ENCODE peak calls at places on chromosomes 13 and 19, in seven cellular contexts. Q is AG10803, D is tibial nerve, R is lung, S is IMR-90, M is left ventricle myocardium inferior, U is uterus. P is an unnamed sample.

GRCh38 chr13:95300625-95301134 is 571 bp downstream of the ABCC4 start:
- DNase-seq in D (no peak), M (peak), Q (peak), U (peak), R (peak), S (peak), P (peak)

GRCh38 chr13:111537115-111537728 is 216.8 kb downstream of the TEX29 start:
- DNase-seq in D (no peak), M (no peak), Q (no peak), U (no peak), R (no peak), S (no peak), P (no peak)

GRCh38 chr19:32123355-32123940 is 222.0 kb upstream of the ZNF507 start:
- DNase-seq in S (no peak), M (no peak), R (peak), Q (no peak), D (no peak), U (no peak), P (no peak)

GRCh38 chr13:30466358-30466714 is 600 bp upstream of the HMGB1 start:
- DNase-seq in R (no peak), U (no peak), M (no peak), S (peak), Q (peak), D (no peak), P (no peak)

GRCh38 chr13:77225946-77226345 is 100.9 kb downstream of the MYCBP2 start:
- DNase-seq in R (no peak), M (no peak), D (no peak), U (no peak), Q (no peak), S (no peak), P (no peak)

GRCh38 chr13:100694722-100695644 is 20.4 kb upstream of the TMTC4 start:
- DNase-seq in S (peak), Q (peak), R (no peak), D (no peak), U (no peak), M (no peak), P (no peak)

GRCh38 chr13:77207943-77208342 is 119.0 kb downstream of the MYCBP2 start:
- DNase-seq in M (no peak), U (no peak), Q (peak), S (peak), D (no peak), R (no peak), P (no peak)

GRCh38 chr13:77584111-77584510 is 48.6 kb downstream of the SCEL start:
- DNase-seq in D (no peak), M (no peak), R (no peak), Q (no peak), S (no peak), U (no peak), P (no peak)

GRCh38 chr13:28044608-28045007 is 55.8 kb downstream of the FLT3 start:
- DNase-seq in S (peak), U (no peak), Q (peak), D (no peak), M (no peak), R (no peak), P (no peak)

GRCh38 chr19:7864719-7865074 is 9.5 kb downstream of the PRR36 start:
- DNase-seq in D (no peak), Q (no peak), R (no peak), M (no peak), S (no peak), U (no peak), P (no peak)

GRCh38 chr13:113853518-113854237 is 10.2 kb downstream of the GAS6 start:
- DNase-seq in M (peak), Q (no peak), R (no peak), S (peak), U (peak), D (no peak), P (no peak)

GRCh38 chr19:17073869-17074627 is 1.2 kb downstream of the HAUS8 start:
- DNase-seq in R (no peak), M (no peak), U (no peak), Q (no peak), D (no peak), S (peak), P (no peak)

GRCh38 chr13:36030670-36031331 is 100.4 kb downstream of the DCLK1 start:
- DNase-seq in R (no peak), D (no peak), U (peak), Q (peak), S (peak), M (no peak), P (no peak)

GRCh38 chr19:41995959-41996797 is 2.1 kb upstream of the ATP1A3 start:
- DNase-seq in D (no peak), Q (no peak), U (no peak), R (no peak), S (no peak), M (no peak), P (no peak)

GRCh38 chr13:78382481-78382880 is 220.9 kb downstream of the POU4F1 start:
- DNase-seq in R (no peak), D (no peak), Q (no peak), M (peak), S (no peak), U (no peak), P (no peak)

GRCh38 chr19:7540761-7541480 is 5.4 kb downstream of the PNPLA6 start:
- DNase-seq in Q (no peak), M (no peak), R (no peak), U (no peak), S (peak), D (no peak), P (no peak)

GRCh38 chr13:38520041-38520440 is 166.8 kb upstream of the FREM2 start:
- DNase-seq in S (no peak), U (no peak), D (no peak), M (no peak), Q (no peak), R (no peak), P (no peak)

GRCh38 chr13:105763851-105764250 is 771.6 kb downstream of the EFNB2 start:
- DNase-seq in S (no peak), M (no peak), R (no peak), Q (no peak), U (no peak), D (no peak), P (no peak)

GRCh38 chr13:90690458-90691063 is 656.9 kb upstream of the MIR17HG start:
- DNase-seq in D (no peak), M (no peak), U (no peak), Q (peak), S (peak), R (no peak), P (no peak)

GRCh38 chr19:58368561-58369360 is 6.2 kb upstream of the ZNF497 start:
- DNase-seq in M (no peak), S (no peak), R (no peak), U (no peak), D (no peak), Q (no peak), P (no peak)

GRCh38 chr13:113064000-113064533 is 41.5 kb upstream of the F7 start:
- DNase-seq in R (no peak), U (no peak), D (no peak), M (no peak), Q (no peak), S (no peak), P (no peak)

GRCh38 chr13:79988573-79988972 is 352.4 kb downstream of the SPRY2 start:
- DNase-seq in R (no peak), D (no peak), U (no peak), S (peak), Q (peak), M (no peak), P (no peak)

GRCh38 chr13:95349267-95349666 is 48.0 kb upstream of the ABCC4 start:
- DNase-seq in D (no peak), U (no peak), M (no peak), Q (no peak), R (no peak), S (peak), P (no peak)

GRCh38 chr13:21684576-21684975 is 13.7 kb downstream of the FGF9 start:
- DNase-seq in D (no peak), Q (peak), M (no peak), R (no peak), U (no peak), S (peak), P (no peak)

GRCh38 chr19:13764821-13765394 is 586 bp downstream of the MRI1 start:
- DNase-seq in Q (no peak), U (no peak), M (peak), S (no peak), R (no peak), D (no peak), P (no peak)

GRCh38 chr19:39170398-39171231 is 26.1 kb upstream of the NCCRP1 start:
- DNase-seq in Q (no peak), M (no peak), S (no peak), R (no peak), U (no peak), D (no peak), P (no peak)

GRCh38 chr13:50635504-50635903 is 208.0 kb downstream of the DLEU7 start:
- DNase-seq in M (no peak), U (peak), S (no peak), D (no peak), R (peak), Q (peak), P (peak)

GRCh38 chr19:50632151-50632835 is 7.4 kb downstream of the SYT3 start:
- DNase-seq in Q (no peak), U (no peak), S (no peak), D (no peak), R (no peak), M (no peak), P (no peak)

GRCh38 chr19:31285744-31286143 is 63.5 kb downstream of the TSHZ3 start:
- DNase-seq in M (no peak), Q (peak), U (peak), S (peak), R (no peak), D (no peak), P (peak)

GRCh38 chr19:6738726-6739389 is 622 bp upstream of the TRIP10 start:
- DNase-seq in S (peak), D (no peak), R (peak), Q (no peak), M (peak), U (peak), P (peak)

GRCh38 chr13:27139565-27139964 is 32.0 kb downstream of the USP12 start:
- DNase-seq in M (no peak), U (no peak), D (no peak), S (no peak), R (no peak), Q (no peak), P (no peak)

GRCh38 chr19:48398329-48399235 is 5.1 kb downstream of the GRIN2D start:
- DNase-seq in S (peak), U (no peak), Q (peak), R (peak), D (peak), M (peak), P (peak)
- H3K4me3 ChIP-seq in S (peak), U (no peak), Q (peak), R (peak), D (no peak), M (peak), P (peak)

DNA sequence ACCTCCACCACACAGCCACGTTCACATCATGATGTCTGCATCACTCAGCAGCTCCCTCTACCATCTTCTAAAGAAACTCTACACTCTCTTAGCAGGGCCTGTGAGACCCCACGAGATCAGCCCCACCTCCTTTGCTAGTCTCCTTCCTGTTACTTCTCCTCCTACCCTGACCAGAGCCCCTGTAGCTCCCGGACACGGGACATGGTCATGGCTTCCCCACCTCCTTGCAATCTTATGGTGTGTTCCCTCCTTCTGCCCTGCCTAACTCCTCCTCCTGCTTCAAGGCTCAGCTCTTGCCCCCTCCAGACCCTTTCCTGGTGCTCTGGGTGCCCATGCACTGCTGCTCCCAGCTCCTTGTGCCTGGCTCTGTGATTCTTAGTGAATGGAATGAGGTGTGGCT is 8.1 kb upstream of the MRPS31 start:
- DNase-seq in M (no peak), Q (no peak), D (no peak), S (no peak), U (no peak), R (no peak), P (no peak)
- H3K4me3 ChIP-seq in M (no peak), Q (no peak), D (no peak), S (no peak), U (no peak), R (no peak), P (no peak)

GRCh38 chr13:42883142-42883541 is 101.8 kb downstream of the FAM216B start:
- DNase-seq in D (no peak), S (no peak), M (no peak), R (no peak), Q (no peak), U (no peak), P (no peak)

GRCh38 chr13:42885325-42885724 is 103.9 kb downstream of the FAM216B start:
- DNase-seq in R (no peak), M (no peak), D (no peak), Q (no peak), S (no peak), U (no peak), P (no peak)

GRCh38 chr13:42880241-42880640 is 98.9 kb downstream of the FAM216B start:
- DNase-seq in S (no peak), D (no peak), U (peak), R (no peak), Q (peak), M (no peak), P (no peak)

GRCh38 chr13:42878721-42879120 is 97.3 kb downstream of the FAM216B start:
- DNase-seq in M (no peak), S (no peak), R (no peak), Q (peak), U (no peak), D (no peak), P (no peak)

DNA sequence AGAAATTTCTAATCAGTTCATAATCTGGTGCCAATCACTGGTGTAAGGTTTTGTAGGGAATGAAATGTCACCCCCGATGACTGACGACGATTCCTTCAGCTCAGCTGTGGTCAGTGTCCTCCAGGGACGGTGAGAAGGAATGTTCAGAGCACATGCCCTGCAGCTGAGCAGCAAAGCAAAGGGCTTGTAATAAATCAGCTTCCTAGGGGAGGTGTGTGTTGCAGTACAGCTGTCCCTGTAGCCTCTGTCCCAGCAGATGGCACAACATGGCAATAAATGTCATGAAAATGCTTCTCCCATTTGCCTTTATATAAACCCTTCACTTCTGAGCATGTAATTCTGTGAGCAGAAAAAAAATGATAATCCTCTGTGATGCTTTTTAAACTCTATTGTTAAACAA is 102.4 kb downstream of the FAM216B start:
- DNase-seq in U (no peak), S (peak), D (no peak), M (no peak), Q (peak), R (no peak), P (no peak)
- H3K4me3 ChIP-seq in U (no peak), S (no peak), D (no peak), M (no peak), Q (no peak), R (no peak), P (no peak)

DNA sequence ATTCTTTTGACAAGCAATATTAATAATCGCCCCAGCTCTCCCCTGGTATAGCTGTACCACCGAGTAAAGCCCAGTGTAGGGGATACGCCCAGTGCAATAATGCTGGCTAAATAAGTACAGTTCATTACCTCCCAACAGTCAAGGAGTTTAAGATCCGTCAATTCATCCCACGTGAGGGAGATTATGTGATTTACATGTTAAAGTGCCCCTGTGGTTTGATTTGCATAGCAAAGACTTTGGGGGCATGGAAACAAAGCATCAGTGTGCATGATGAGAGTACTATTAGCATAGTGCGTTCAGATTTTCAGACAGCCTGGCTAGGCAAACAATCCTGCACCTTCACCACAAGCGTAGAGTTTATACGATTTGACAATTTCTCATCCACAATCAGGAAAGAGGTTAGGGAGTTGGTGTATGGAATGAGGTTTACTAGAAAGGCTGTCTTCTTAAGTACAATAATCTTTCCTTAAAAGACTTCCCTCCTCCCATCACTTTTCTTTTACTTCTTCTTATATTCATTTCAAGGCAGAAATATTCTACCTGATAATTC is 754.0 kb downstream of the DIAPH3 start:
- DNase-seq in D (no peak), M (no peak), Q (no peak), R (no peak), U (no peak), S (no peak), P (no peak)
- H3K4me3 ChIP-seq in D (no peak), M (no peak), Q (no peak), R (no peak), U (no peak), S (no peak), P (no peak)

DNA sequence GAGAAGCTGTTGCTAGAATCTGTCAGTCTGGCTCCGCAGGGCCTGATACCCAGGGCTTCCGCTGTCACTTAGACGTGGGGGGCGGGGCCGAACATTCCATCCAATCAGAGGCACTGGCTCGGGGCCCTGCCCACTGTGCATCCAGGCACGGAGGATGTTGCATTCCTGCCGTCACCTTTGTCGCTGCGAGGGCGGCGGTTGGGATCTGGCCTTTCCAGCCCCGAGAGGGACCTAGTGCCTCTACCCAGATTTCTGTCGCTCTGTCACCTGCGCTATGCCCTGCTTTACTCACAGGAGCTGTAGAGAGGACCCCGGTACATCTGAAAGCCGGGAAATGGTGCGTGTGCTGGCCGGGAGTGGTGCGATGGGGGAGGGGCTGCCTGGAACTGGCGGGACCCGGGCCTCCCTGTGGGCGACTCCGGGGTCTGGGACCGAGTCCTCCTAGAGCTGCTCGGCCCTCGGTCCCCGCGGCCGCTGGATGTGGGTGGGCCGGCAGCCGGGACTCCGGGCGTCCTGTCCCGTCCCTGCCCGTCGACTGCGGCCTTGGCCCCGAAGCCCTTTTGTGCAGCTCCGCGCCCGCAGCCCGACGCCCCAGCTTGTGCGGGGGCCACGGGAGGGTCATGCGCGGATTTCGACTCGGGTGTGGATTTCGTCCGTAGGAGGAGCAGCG is at the start of gene ZNF439:
- DNase-seq in M (peak), D (peak), S (peak), Q (peak), R (peak), U (peak), P (peak)
- H3K4me3 ChIP-seq in M (peak), D (peak), S (peak), Q (peak), R (peak), U (peak), P (peak)

GRCh38 chr19:1275976-1276619 is 768 bp downstream of the FAM174C start:
- DNase-seq in Q (no peak), U (no peak), D (peak), S (no peak), M (no peak), R (no peak), P (peak)

GRCh38 chr19:1275260-1275975 is at the start of gene FAM174C:
- DNase-seq in S (peak), R (peak), Q (peak), U (peak), D (peak), M (peak), P (peak)

GRCh38 chr19:1278074-1278473 is 2.7 kb downstream of the FAM174C start:
- DNase-seq in S (no peak), R (no peak), D (no peak), U (no peak), Q (no peak), M (no peak), P (no peak)

GRCh38 chr19:1277061-1277460 is 1.7 kb downstream of the FAM174C start:
- DNase-seq in R (no peak), S (no peak), Q (no peak), U (no peak), D (no peak), M (no peak), P (peak)

DNA sequence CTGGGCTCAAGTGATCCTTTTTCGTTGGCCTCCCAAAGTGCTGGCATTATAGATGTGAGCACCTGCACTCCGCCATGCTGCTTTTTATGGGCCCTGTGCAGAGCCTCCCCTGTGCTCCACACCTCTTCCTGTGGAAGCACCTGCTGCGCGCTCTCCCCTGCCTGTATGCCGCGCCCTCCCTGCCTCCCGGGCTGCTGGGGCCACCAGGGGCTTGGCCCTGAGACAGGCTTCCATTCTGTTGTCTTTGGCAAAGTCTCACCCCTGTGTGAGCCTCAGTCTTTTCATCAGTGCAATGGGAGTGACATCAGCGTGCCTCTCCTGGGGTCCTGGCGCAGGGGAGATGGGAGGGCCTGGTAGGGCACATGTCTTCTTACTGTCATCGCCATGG is 1.3 kb downstream of the FAM174C start:
- DNase-seq in Q (no peak), R (no peak), M (no peak), D (no peak), S (no peak), U (no peak), P (no peak)
- H3K4me3 ChIP-seq in Q (peak), R (no peak), M (peak), D (no peak), S (no peak), U (no peak), P (peak)